ENCODE peak calls at places on chromosomes 2 and 18, in six cellular contexts. F, K, D, Z, Y and O are unnamed samples.

GRCh38 chr2:100207411-100207885 is 65.1 kb upstream of the AFF3 start:
- DNase-seq in F (no peak), Y (peak), K (no peak), D (no peak), Z (no peak), O (no peak)

GRCh38 chr2:40935349-40935748 is 483.5 kb upstream of the SLC8A1 start:
- DNase-seq in Y (no peak), K (no peak), Z (no peak), D (no peak), F (no peak), O (no peak)

GRCh38 chr2:183029219-183029618 is 9.0 kb downstream of the NCKAP1 start:
- DNase-seq in Y (no peak), K (no peak), Z (no peak), D (no peak), F (no peak), O (no peak)

GRCh38 chr2:68342470-68342869 is 22.6 kb upstream of the PLEK start:
- DNase-seq in Z (no peak), Y (no peak), F (no peak), K (no peak), D (no peak), O (no peak)

GRCh38 chr2:64862623-64863022 is 126.6 kb upstream of the SLC1A4 start:
- DNase-seq in D (no peak), K (no peak), Y (no peak), Z (no peak), F (no peak), O (no peak)

GRCh38 chr2:33207336-33207735 is 260.6 kb downstream of the LTBP1 start:
- DNase-seq in Z (no peak), D (no peak), K (no peak), F (no peak), Y (no peak), O (no peak)

GRCh38 chr2:134883552-134884293 is 34.9 kb upstream of the CCNT2 start:
- DNase-seq in F (no peak), K (no peak), D (no peak), Z (no peak), Y (no peak), O (no peak)

GRCh38 chr2:240727913-240728312 is 36.2 kb downstream of the AQP12A start:
- DNase-seq in K (no peak), D (peak), Y (no peak), F (no peak), Z (no peak), O (no peak)

GRCh38 chr2:66490588-66491001 is 55.7 kb downstream of the MEIS1 start:
- DNase-seq in Z (no peak), D (no peak), F (no peak), K (no peak), Y (no peak), O (no peak)

GRCh38 chr2:160269803-160270570 is 69.9 kb upstream of the ITGB6 start:
- DNase-seq in F (peak), Y (peak), Z (peak), D (peak), K (no peak), O (peak)

GRCh38 chr2:116733699-116734098 is 1080.8 kb upstream of the DDX18 start:
- DNase-seq in K (no peak), Z (no peak), Y (no peak), F (no peak), D (no peak), O (no peak)

GRCh38 chr2:8115451-8115850 is 566.4 kb upstream of the ID2 start:
- DNase-seq in Z (no peak), D (no peak), F (no peak), K (no peak), Y (no peak), O (no peak)

GRCh38 chr2:159229476-159230144 is 56.9 kb downstream of the WDSUB1 start:
- DNase-seq in K (no peak), Z (no peak), F (no peak), Y (no peak), D (no peak), O (no peak)

DNA sequence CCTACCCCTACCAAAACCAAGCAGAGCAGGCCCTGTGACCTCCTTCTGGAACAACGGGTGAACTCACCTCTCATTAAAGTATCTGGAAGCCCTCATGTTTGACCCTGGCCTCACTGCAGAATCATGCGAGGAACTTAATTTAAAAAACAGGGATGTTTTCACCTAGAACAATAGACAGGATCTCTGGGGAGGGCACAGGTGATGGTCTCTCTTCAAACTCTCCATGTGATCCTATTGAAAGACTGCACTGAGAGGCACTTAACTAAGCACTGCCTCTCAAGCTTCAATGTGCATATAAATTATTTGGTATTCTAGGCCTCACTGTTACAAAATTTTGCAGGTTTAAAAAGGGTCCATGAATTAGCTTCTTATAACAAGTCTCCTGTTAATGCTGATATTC is 7.5 kb downstream of the ZNF519 start:
- DNase-seq in Y (no peak), Z (no peak), K (no peak), D (no peak), F (no peak), O (no peak)
- H3K27ac ChIP-seq in Y (no peak), Z (no peak), K (no peak), D (no peak), F (no peak), O (no peak)

DNA sequence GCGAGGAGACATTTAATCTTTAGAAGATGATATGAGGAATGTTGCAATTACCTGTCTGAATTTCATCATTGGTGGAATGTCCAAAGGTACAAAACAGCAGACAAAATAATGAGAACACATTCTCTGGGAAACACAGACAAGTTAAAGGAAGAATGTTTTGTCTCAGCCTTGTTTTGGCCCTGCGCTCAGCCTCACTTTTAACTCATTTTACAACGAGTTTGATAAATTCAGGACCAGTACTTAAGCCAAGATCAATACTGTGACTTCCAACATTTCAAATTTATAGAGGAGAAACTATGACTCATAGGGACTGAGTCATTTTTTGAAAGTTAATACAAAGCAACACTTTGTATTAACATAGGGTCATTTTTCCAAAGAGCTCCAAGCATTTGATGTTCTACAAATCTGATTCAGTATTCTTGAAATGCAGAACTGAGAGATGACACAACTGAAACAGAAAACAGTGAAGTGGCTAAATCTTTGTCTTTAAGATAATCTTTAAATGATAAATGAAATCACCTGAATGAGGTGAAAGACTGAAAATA is 833.2 kb upstream of the CHAC2 start:
- DNase-seq in F (no peak), K (no peak), D (no peak), Y (no peak), Z (peak), O (no peak)
- H3K27ac ChIP-seq in F (no peak), K (no peak), D (no peak), Y (no peak), Z (peak), O (no peak)

GRCh38 chr2:149662556-149662955 is 75.0 kb upstream of the MMADHC start:
- DNase-seq in Z (no peak), K (no peak), D (no peak), F (no peak), Y (no peak), O (no peak)

GRCh38 chr2:149661844-149662243 is 74.3 kb upstream of the MMADHC start:
- DNase-seq in K (no peak), Y (no peak), F (no peak), Z (no peak), D (no peak), O (no peak)

GRCh38 chr2:149657393-149657792 is 69.8 kb upstream of the MMADHC start:
- DNase-seq in K (no peak), F (no peak), Z (no peak), D (no peak), Y (no peak), O (no peak)

GRCh38 chr2:149653831-149654445 is 66.4 kb upstream of the MMADHC start:
- DNase-seq in K (no peak), Y (no peak), D (no peak), F (no peak), Z (no peak), O (no peak)

DNA sequence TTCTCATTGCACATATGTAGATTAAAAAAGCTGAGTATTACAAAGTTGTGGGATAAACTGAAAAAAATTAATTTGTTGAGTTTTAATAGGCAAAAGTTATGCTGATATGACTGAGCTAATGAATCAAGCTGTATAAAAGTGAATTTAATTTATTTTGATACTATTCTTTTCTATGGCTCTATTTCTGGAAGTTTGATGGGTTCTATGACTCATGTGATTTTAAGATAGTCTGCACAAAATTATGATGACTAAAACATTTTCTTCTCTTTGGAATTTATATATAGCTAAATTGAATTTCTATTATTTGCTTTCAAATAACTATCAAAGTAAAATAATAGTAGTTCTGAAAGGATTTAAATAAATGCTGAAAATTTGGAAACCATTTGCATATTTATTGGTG is 71.0 kb upstream of the MMADHC start:
- DNase-seq in D (no peak), K (no peak), F (no peak), Z (no peak), Y (no peak), O (no peak)
- H3K27ac ChIP-seq in D (no peak), K (no peak), F (no peak), Z (no peak), Y (no peak), O (no peak)

GRCh38 chr2:1973636-1974035 is 229.3 kb upstream of the PXDN start:
- DNase-seq in Y (no peak), F (no peak), K (no peak), D (no peak), Z (no peak), O (no peak)
- H3K27ac ChIP-seq in Y (peak), F (no peak), K (no peak), D (no peak), Z (no peak), O (no peak)

GRCh38 chr2:220240640-220241039 is 613.2 kb downstream of the SLC4A3 start:
- DNase-seq in Z (no peak), Y (no peak), F (no peak), K (no peak), D (no peak), O (no peak)
- H3K27ac ChIP-seq in Z (no peak), Y (no peak), F (no peak), K (no peak), D (no peak), O (no peak)

GRCh38 chr2:205800257-205800656 is 118.0 kb downstream of the NRP2 start:
- DNase-seq in D (no peak), Y (no peak), F (no peak), Z (no peak), K (no peak), O (no peak)
- H3K27ac ChIP-seq in D (no peak), Y (no peak), F (no peak), Z (no peak), K (no peak), O (peak)

GRCh38 chr2:109257653-109258052 is 128.6 kb downstream of the SH3RF3 start:
- DNase-seq in K (no peak), F (no peak), Y (no peak), D (no peak), Z (no peak), O (no peak)
- H3K27ac ChIP-seq in K (no peak), F (no peak), Y (no peak), D (no peak), Z (no peak), O (peak)

GRCh38 chr2:10441966-10442365 is 6.2 kb downstream of the ODC1 start:
- DNase-seq in D (no peak), Y (no peak), K (no peak), F (no peak), Z (no peak), O (no peak)

GRCh38 chr2:10440736-10441135 is 7.4 kb downstream of the ODC1 start:
- DNase-seq in Y (no peak), Z (no peak), D (no peak), F (no peak), K (no peak), O (no peak)

GRCh38 chr2:10447300-10448207 is 573 bp downstream of the ODC1 start:
- DNase-seq in Z (no peak), Y (peak), D (no peak), F (no peak), K (peak), O (no peak)

GRCh38 chr2:10446631-10447030 is 1.5 kb downstream of the ODC1 start:
- DNase-seq in Z (no peak), D (no peak), Y (no peak), F (no peak), K (peak), O (no peak)

DNA sequence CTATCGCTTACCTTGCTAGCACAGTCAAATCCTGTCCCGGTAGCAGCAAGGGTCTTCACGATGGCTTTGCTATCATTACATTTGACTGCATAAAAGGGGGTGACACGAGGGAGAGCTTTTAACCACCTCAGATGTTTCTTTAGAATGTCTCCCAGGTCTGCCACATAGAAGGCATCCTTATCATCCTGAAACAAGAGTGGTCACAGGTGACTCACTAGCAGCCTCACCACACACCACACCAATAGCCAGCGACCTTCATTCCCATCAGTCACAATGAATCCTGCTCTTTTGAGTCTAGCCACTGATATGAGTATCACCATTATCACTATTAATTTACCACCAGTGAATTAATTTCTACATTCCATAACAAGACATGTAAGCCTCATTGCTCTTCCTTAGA is 3.7 kb downstream of the ODC1 start:
- DNase-seq in Z (no peak), F (no peak), D (no peak), K (no peak), Y (no peak), O (no peak)
- H3K27ac ChIP-seq in Z (no peak), F (no peak), D (no peak), K (peak), Y (no peak), O (no peak)

DNA sequence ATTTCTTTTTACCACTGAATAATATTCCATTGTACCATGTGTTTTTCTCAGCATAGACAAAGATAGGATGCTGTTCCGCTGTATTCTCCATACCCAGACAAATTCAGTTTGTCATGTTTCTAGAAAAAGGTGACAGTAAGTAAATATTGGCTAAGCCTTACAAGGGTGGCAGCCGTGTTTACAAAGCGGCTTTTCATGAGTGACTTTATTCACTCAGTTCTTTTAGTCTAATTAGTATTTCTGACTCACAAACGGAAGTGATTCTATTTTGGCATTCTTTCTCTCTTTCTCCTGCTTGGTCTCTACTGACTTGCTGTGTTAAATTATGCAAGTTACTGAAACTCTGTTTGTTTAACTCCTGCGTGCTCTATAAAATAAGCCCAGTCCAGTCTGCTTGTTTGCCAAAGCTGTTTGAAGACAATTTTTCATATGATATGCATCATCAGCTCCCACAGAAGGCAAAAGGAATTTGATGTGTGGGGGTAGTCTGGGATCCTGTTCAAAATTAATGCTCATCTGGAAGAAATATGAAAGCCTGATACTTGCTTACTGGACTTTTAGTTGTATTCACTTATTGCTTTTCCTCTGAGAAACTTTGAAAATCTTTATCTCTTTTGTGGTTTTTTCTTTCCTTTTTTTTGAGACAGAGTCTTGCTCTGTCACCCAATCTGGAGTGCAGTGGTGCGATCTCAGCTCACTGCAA is 2.3 kb upstream of the PLEKHH2 start:
- DNase-seq in Z (no peak), D (no peak), K (no peak), Y (no peak), F (no peak), O (no peak)
- H3K27ac ChIP-seq in Z (peak), D (no peak), K (no peak), Y (peak), F (peak), O (peak)